ENCODE peak calls at places on chromosomes 4 and X, in nine cellular contexts. Y, A, G, I, R, N, Z, F and V are unnamed samples.

GRCh38 chrX:15530318-15530717 is 29.7 kb downstream of the BMX start:
- DNase-seq in I (no peak), Z (no peak), G (peak; percentile 70), Y (no peak), F (no peak), N (no peak), R (no peak), A (no peak), V (no peak)

GRCh38 chr4:168153596-168154440 is 61.5 kb downstream of the ANXA10 start:
- DNase-seq in I (no peak), F (peak; percentile 83), R (no peak), Z (peak; percentile 43), Y (peak; percentile 64), A (no peak), G (peak; percentile 6), N (peak; percentile 91), V (peak; percentile 41)

GRCh38 chr4:3168029-3168428 is 80.9 kb upstream of the MSANTD1 start:
- DNase-seq in N (no peak), F (peak; percentile 76), I (no peak), Z (no peak), A (no peak), R (no peak), Y (no peak), G (peak; percentile 26), V (no peak)

GRCh38 chr4:168021666-168022065 is 70.7 kb upstream of the ANXA10 start:
- DNase-seq in I (no peak), F (peak; percentile 47), G (no peak), R (no peak), Z (no peak), A (no peak), N (no peak), Y (no peak), V (no peak)

GRCh38 chr4:170259631-170260153 is 169.9 kb upstream of the AADAT start:
- DNase-seq in G (peak; percentile 40), F (peak; percentile 60), Z (peak; percentile 22), N (peak; percentile 96), I (peak; percentile 65), Y (peak; percentile 78), A (no peak), R (peak; percentile 84), V (peak; percentile 72)

GRCh38 chrX:155695419-155695818 is 82.7 kb upstream of the TMLHE start:
- DNase-seq in Z (no peak), G (no peak), F (no peak), R (no peak), I (no peak), N (no peak), Y (no peak), A (no peak), V (no peak)

GRCh38 chrX:24561121-24561520 is 86.0 kb downstream of the PCYT1B start:
- DNase-seq in I (no peak), F (peak; percentile 11), G (peak; percentile 22), Y (no peak), Z (no peak), A (no peak), R (no peak), N (no peak), V (no peak)

GRCh38 chrX:6644411-6644810 is 109.5 kb upstream of the VCX3A start:
- DNase-seq in I (no peak), Y (no peak), Z (no peak), A (no peak), F (no peak), R (no peak), N (peak; percentile 14), G (no peak), V (no peak)

GRCh38 chr4:48431401-48431800 is 51.7 kb upstream of the SLC10A4 start:
- DNase-seq in N (no peak), I (no peak), Z (no peak), Y (no peak), G (no peak), F (no peak), R (no peak), A (no peak), V (no peak)

GRCh38 chr4:2408401-2408958 is 10.0 kb downstream of the ZFYVE28 start:
- DNase-seq in Z (no peak), N (no peak), G (peak; percentile 93), R (no peak), Y (no peak), F (no peak), A (no peak), I (no peak), V (no peak)

GRCh38 chr4:141995051-141995450 is 358.7 kb downstream of the IL15 start:
- DNase-seq in R (no peak), G (no peak), I (no peak), N (no peak), A (no peak), F (no peak), Y (no peak), Z (no peak), V (no peak)

GRCh38 chrX:56728752-56729151 is 291 bp upstream of the NBDY start:
- DNase-seq in A (no peak), N (peak; percentile 32), R (no peak), I (no peak), G (no peak), Y (no peak), Z (no peak), F (peak; percentile 5), V (no peak)

GRCh38 chr4:1980561-1981041 is 28.2 kb downstream of the NELFA start:
- DNase-seq in A (no peak), R (no peak), F (no peak), Y (no peak), Z (no peak), I (no peak), G (no peak), N (no peak), V (no peak)

GRCh38 chr4:57182132-57182874 is 72.1 kb upstream of the IGFBP7 start:
- DNase-seq in Y (no peak), G (peak; percentile 13), I (no peak), N (peak; percentile 42), Z (no peak), R (no peak), F (no peak), A (no peak), V (no peak)

GRCh38 chr4:14667624-14668295 is 334.5 kb upstream of the CPEB2 start:
- DNase-seq in Y (no peak), F (no peak), I (no peak), R (no peak), A (no peak), G (no peak), N (peak; percentile 68), Z (no peak), V (no peak)

GRCh38 chr4:69860007-69860406 is at the start of gene SULT1E1:
- DNase-seq in G (no peak), Y (no peak), N (no peak), A (no peak), F (peak; percentile 0), I (no peak), Z (no peak), R (no peak), V (no peak)

GRCh38 chrX:133776072-133776471 is 209.3 kb downstream of the GPC3 start:
- DNase-seq in Z (no peak), I (no peak), Y (peak; percentile 24), N (peak; percentile 49), A (no peak), R (peak; percentile 5), F (no peak), G (peak; percentile 15), V (no peak)

GRCh38 chr4:54095110-54095800 is 4.7 kb upstream of the GSX2 start:
- DNase-seq in R (no peak), Y (no peak), F (no peak), I (no peak), G (no peak), A (no peak), N (peak; percentile 46), Z (no peak), V (no peak)
- H3K27me3 ChIP-seq in R (peaks cover 94% of the 10 kb centered on the region), Y (no peaks in the 10 kb centered on the region), F (peaks cover 38% of the 10 kb centered on the region), I (peaks cover 82% of the 10 kb centered on the region), G (peaks cover 57% of the 10 kb centered on the region), A (peaks cover 31% of the 10 kb centered on the region), N (no peaks in the 10 kb centered on the region), Z (peaks cover 70% of the 10 kb centered on the region), V (peaks cover 2% of the 10 kb centered on the region)

DNA sequence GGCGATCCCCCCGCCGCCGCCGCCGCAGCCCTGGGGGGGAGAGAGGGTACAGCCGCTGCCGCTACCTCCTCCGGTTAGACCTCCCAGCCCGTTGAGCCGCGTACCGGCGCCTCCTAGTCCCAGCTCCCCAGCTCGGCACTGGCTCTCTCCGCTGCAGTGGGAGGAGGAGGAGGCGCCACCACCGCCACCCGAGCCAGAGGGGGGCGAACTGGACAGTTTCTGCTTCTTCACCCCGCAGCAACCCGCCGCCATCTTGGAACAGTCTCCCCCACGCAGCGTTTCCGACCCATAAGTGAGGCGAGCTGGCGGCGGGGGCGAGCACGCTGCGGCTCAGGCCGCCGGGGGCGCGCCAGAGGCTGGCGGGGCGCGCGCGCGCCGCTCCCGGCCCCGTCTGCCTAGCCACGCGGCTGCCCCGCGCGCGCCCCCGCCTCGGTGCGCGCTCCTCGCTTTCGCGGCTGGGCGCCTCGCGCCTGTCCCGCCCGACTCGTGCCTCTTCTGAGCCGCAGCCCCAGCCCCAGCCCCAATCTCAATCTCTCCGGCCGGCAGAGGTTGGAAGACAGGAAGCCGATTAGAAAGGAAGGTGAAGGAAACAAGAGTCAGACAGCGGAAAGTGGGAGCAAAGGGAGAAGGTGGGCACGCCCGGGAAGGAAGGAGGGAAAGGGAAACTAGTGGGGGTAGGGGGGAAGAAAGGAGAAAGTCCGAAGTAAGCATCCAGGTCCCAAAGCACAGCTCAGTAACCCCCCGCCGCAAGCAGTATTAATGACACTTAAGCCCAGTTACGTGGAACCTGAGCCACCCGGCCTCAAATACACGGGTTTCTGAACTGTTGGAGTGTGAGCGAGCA is at the start of gene AMMECR1:
- DNase-seq in G (peak; percentile 88), Z (peak; percentile 80), A (no peak), N (peak; percentile 87), Y (peak; percentile 77), R (no peak), F (peak; percentile 79), I (peak; percentile 83), V (peak; percentile 64)
- TF ChIP-seq POLR2A in G (peak; percentile 85), Z (peak; percentile 71), A (no peak), N (no peak), Y (no peak), R (peak; percentile 27), F (peak; percentile 85), I (no peak), V (no peak)

GRCh38 chr4:109296545-109296944 is 5.9 kb downstream of the COL25A1 start:
- DNase-seq in A (no peak), F (no peak), I (no peak), Z (no peak), Y (no peak), R (no peak), G (no peak), N (no peak), V (no peak)
- H3K27me3 ChIP-seq in A (no peaks in the 10 kb centered on the region), F (peaks cover 12% of the 10 kb centered on the region), I (peaks cover 15% of the 10 kb centered on the region), Z (peaks cover 12% of the 10 kb centered on the region), Y (no peaks in the 10 kb centered on the region), R (peaks cover 6% of the 10 kb centered on the region), G (no peaks in the 10 kb centered on the region), N (no peaks in the 10 kb centered on the region), V (no peaks in the 10 kb centered on the region)

DNA sequence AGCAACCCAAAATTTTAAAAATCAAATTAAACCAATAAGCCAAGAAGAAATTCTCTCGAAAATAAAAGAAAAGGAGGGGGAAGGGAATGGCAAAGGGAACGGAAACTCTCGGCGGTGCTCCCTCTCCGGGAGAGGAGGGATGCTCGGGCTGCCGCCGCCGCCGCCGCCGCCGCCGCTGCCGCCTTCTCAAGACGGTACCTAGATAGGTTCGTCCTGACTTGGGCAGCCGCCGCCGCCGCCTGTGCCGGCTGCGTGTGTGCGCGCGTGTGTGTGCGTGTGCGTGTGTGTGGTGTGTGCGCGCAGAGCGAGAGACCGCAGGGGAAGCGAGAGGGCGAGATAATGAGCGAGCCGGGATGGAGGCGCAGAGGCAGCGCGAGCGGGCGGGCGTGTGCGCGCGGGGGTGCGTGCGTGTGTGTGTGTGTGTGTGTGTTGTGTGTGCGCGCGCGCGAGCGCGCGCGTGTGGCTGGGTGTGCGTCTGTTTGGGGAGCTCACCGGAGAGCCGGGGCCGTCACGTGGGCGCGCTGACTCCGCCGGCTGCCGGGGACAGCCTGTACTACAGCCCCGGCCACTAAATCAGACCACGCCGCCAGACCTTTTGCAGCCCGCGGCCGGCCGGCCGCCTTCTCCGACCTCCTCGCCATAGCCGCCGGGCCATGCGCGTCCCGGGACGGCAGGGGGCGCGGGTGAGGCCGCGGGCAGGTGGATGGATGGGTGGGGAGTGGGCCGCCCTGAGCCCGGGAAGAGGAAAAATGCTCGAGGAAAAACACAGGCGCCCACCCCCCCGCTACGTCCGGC is 111.6 kb downstream of the DHX15 start:
- DNase-seq in G (peak; percentile 78), A (no peak), F (peak; percentile 74), R (peak; percentile 63), N (peak; percentile 90), I (peak; percentile 82), Z (peak; percentile 88), Y (peak; percentile 75), V (peak; percentile 58)
- TF ChIP-seq POLR2A in G (no peak), A (no peak), F (no peak), R (peak; percentile 62), N (no peak), I (no peak), Z (peak; percentile 45), Y (no peak), V (no peak)